ENCODE peak calls at places on chromosomes 7 and 10, in eight cellular contexts. R, A, W, K, Z, P, L and O are unnamed samples.
A peak's percentile ranks its signal among the peaks of the same experiment; 100 is the strongest.

GRCh38 chr7:91772100-91772794 is 108.3 kb downstream of the MTERF1 start:
- DNase-seq in R (no peak), A (no peak), W (no peak), K (peak; percentile 12), Z (no peak), P (no peak), L (no peak), O (no peak)

GRCh38 chr10:3348561-3348960 is 176.0 kb upstream of the PITRM1 start:
- DNase-seq in R (no peak), A (no peak), W (no peak), K (no peak), Z (no peak), P (no peak), L (no peak), O (no peak)

GRCh38 chr10:89504691-89505090 is 30.7 kb downstream of the SLC16A12 start:
- DNase-seq in R (no peak), A (no peak), W (no peak), K (no peak), Z (no peak), P (no peak), L (no peak), O (no peak)

GRCh38 chr10:115982526-115982925 is 290.5 kb downstream of the GFRA1 start:
- DNase-seq in R (no peak), A (no peak), W (no peak), K (no peak), Z (no peak), P (no peak), L (no peak), O (no peak)

GRCh38 chr7:47722126-47722525 is 140.2 kb upstream of the TNS3 start:
- DNase-seq in R (no peak), A (no peak), W (no peak), K (no peak), Z (no peak), P (no peak), L (no peak), O (no peak)

GRCh38 chr10:99964791-99965190 is 45.0 kb downstream of the DNMBP start:
- DNase-seq in R (no peak), A (no peak), W (no peak), K (no peak), Z (no peak), P (no peak), L (no peak), O (no peak)

GRCh38 chr10:132716691-132717490 is 69.1 kb downstream of the NKX6-2 start:
- DNase-seq in R (no peak), A (no peak), W (no peak), K (no peak), Z (peak; percentile 17), P (no peak), L (no peak), O (no peak)

GRCh38 chr10:73262105-73262730 is 9.8 kb upstream of the MRPS16 start:
- DNase-seq in R (no peak), A (no peak), W (no peak), K (no peak), Z (no peak), P (no peak), L (peak; percentile 52), O (no peak)

GRCh38 chr7:51289608-51290370 is 26.8 kb downstream of the COBL start:
- DNase-seq in R (no peak), A (no peak), W (no peak), K (no peak), Z (no peak), P (no peak), L (no peak), O (no peak)

GRCh38 chr10:122181901-122182799 is 88.9 kb upstream of the BTBD16 start:
- DNase-seq in R (no peak), A (no peak), W (no peak), K (peak; percentile 55), Z (no peak), P (no peak), L (no peak), O (no peak)

GRCh38 chr7:147014596-147014995 is 898.0 kb downstream of the CNTNAP2 start:
- DNase-seq in R (no peak), A (no peak), W (no peak), K (peak; percentile 4), Z (no peak), P (no peak), L (no peak), O (no peak)

GRCh38 chr10:103603382-103603781 is 109.9 kb downstream of the NEURL1 start:
- DNase-seq in R (no peak), A (no peak), W (no peak), K (no peak), Z (no peak), P (no peak), L (no peak), O (no peak)

GRCh38 chr10:101041252-101041761 is 10.3 kb downstream of the SFXN3 start:
- DNase-seq in R (peak; percentile 68), A (peak; percentile 46), W (peak; percentile 84), K (peak; percentile 86), Z (peak; percentile 75), P (peak; percentile 12), L (peak; percentile 81), O (no peak)

GRCh38 chr7:3805151-3805550 is 504.1 kb downstream of the SDK1 start:
- DNase-seq in R (no peak), A (no peak), W (no peak), K (no peak), Z (no peak), P (no peak), L (no peak), O (no peak)

GRCh38 chr10:126226988-126227761 is 161.1 kb downstream of the ADAM12 start:
- DNase-seq in R (no peak), A (no peak), W (no peak), K (no peak), Z (no peak), P (no peak), L (no peak), O (no peak)

GRCh38 chr10:10394933-10395658 is 622.6 kb upstream of the CELF2 start:
- DNase-seq in R (no peak), A (no peak), W (no peak), K (no peak), Z (no peak), P (no peak), L (no peak), O (no peak)

GRCh38 chr10:100021322-100021721 is 11.6 kb upstream of the DNMBP start:
- DNase-seq in R (no peak), A (no peak), W (no peak), K (no peak), Z (no peak), P (no peak), L (no peak), O (no peak)

GRCh38 chr10:91378061-91378460 is 32.1 kb upstream of the HECTD2 start:
- DNase-seq in R (peak; percentile 75), A (no peak), W (no peak), K (no peak), Z (no peak), P (no peak), L (no peak), O (no peak)

GRCh38 chr7:16411391-16411790 is 9.9 kb downstream of the CRPPA start:
- DNase-seq in R (no peak), A (no peak), W (no peak), K (no peak), Z (no peak), P (no peak), L (no peak), O (no peak)